ENCODE peak calls at places on chromosomes 11 and 22, in seven cellular contexts. One of them, this sample, is unnamed. For H3K4me1 and H3K79me2, the result is how much of the 10 kb centered on the place peaks cover.

GRCh38 chr11:30983810-30984441 is 385.6 kb downstream of the DCDC1 start:
- DNase-seq in H9: no peak
- DNase-seq in HCT116: no peak
- DNase-seq in mammary epithelial cell: no peak
- DNase-seq in GM23248: no peak
- DNase-seq in OCI-LY7: no peak
- DNase-seq in H1: no peak
- DNase-seq in this sample: no peak

GRCh38 chr11:117993988-117994741 is 8.0 kb downstream of the IL10RA start:
- DNase-seq in H9: no peak
- DNase-seq in HCT116: no peak
- DNase-seq in mammary epithelial cell: no peak
- DNase-seq in GM23248: no peak
- DNase-seq in OCI-LY7: no peak
- DNase-seq in H1: no peak
- DNase-seq in this sample: no peak

GRCh38 chr22:22754961-22755777 is 110.8 kb downstream of the GGTLC2 start:
- DNase-seq in H9: no peak
- DNase-seq in HCT116: no peak
- DNase-seq in mammary epithelial cell: no peak
- DNase-seq in GM23248: no peak
- DNase-seq in OCI-LY7: no peak
- DNase-seq in H1: no peak
- DNase-seq in this sample: no peak

GRCh38 chr22:50267591-50268390 is 2.4 kb downstream of the MAPK11 start:
- DNase-seq in H9: peak
- DNase-seq in HCT116: no peak
- DNase-seq in mammary epithelial cell: peak
- DNase-seq in GM23248: peak
- DNase-seq in OCI-LY7: peak
- DNase-seq in H1: no peak
- DNase-seq in this sample: no peak

GRCh38 chr11:67401495-67402191 is at the start of gene PPP1CA:
- DNase-seq in H9: peak
- DNase-seq in HCT116: peak
- DNase-seq in mammary epithelial cell: peak
- DNase-seq in GM23248: peak
- DNase-seq in OCI-LY7: peak
- DNase-seq in H1: peak
- DNase-seq in this sample: peak

GRCh38 chr11:126189109-126189929 is 22.1 kb downstream of the RPUSD4 start:
- DNase-seq in H9: no peak
- DNase-seq in HCT116: no peak
- DNase-seq in mammary epithelial cell: no peak
- DNase-seq in GM23248: no peak
- DNase-seq in OCI-LY7: peak
- DNase-seq in H1: no peak
- DNase-seq in this sample: no peak

GRCh38 chr22:29524440-29525191 is 28.9 kb downstream of the THOC5 start:
- DNase-seq in H9: peak
- DNase-seq in HCT116: no peak
- DNase-seq in mammary epithelial cell: peak
- DNase-seq in GM23248: peak
- DNase-seq in OCI-LY7: peak
- DNase-seq in H1: peak
- DNase-seq in this sample: peak

GRCh38 chr22:26442086-26442756 is 13.2 kb downstream of the ASPHD2 start:
- DNase-seq in H9: peak
- DNase-seq in HCT116: no peak
- DNase-seq in mammary epithelial cell: no peak
- DNase-seq in GM23248: no peak
- DNase-seq in OCI-LY7: no peak
- DNase-seq in H1: no peak
- DNase-seq in this sample: no peak

GRCh38 chr22:23796461-23796860 is 9.7 kb downstream of the SMARCB1 start:
- DNase-seq in H9: no peak
- DNase-seq in HCT116: no peak
- DNase-seq in mammary epithelial cell: no peak
- DNase-seq in GM23248: no peak
- DNase-seq in OCI-LY7: no peak
- DNase-seq in H1: no peak
- DNase-seq in this sample: no peak

GRCh38 chr22:31176923-31177322 is 16.9 kb downstream of the RNF185 start:
- DNase-seq in H9: no peak
- DNase-seq in HCT116: no peak
- DNase-seq in mammary epithelial cell: no peak
- DNase-seq in GM23248: no peak
- DNase-seq in OCI-LY7: no peak
- DNase-seq in H1: no peak
- DNase-seq in this sample: no peak

GRCh38 chr22:31173386-31174145 is 13.6 kb downstream of the RNF185 start:
- DNase-seq in H9: no peak
- DNase-seq in HCT116: no peak
- DNase-seq in mammary epithelial cell: peak
- DNase-seq in GM23248: peak
- DNase-seq in OCI-LY7: no peak
- DNase-seq in H1: no peak
- DNase-seq in this sample: no peak

GRCh38 chr22:31170971-31171370 is 11.0 kb downstream of the RNF185 start:
- DNase-seq in H9: no peak
- DNase-seq in HCT116: no peak
- DNase-seq in mammary epithelial cell: no peak
- DNase-seq in GM23248: no peak
- DNase-seq in OCI-LY7: no peak
- DNase-seq in H1: no peak
- DNase-seq in this sample: no peak
- H3K27ac ChIP-seq in H9: no peak
- H3K27ac ChIP-seq in HCT116: no peak
- H3K27ac ChIP-seq in mammary epithelial cell: no peak
- H3K27ac ChIP-seq in GM23248: no peak
- H3K27ac ChIP-seq in OCI-LY7: no peak
- H3K27ac ChIP-seq in H1: no peak
- H3K27ac ChIP-seq in this sample: no peak

DNA sequence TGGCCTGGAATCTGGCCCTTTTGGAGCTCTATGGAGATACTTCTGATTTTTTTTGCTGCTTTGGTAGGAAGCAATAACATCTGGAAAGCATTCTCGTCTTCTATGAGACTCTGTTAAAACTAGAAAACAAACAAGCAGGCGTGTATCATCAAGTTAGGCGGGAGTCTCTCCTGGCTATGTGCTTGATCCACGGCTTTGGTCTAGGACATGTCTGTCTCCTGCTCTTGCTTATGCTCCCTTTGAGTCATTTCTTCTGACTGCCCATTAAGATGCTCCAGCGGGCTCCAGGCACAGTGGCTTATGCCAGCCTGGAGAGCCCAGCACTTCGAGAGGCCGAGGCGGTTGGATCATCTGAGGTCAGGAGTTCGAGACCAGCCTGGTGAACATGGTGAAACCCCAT is 121.3 kb upstream of the TTC12 start:
- DNase-seq in H9: no peak
- DNase-seq in HCT116: no peak
- DNase-seq in mammary epithelial cell: no peak
- DNase-seq in GM23248: peak
- DNase-seq in OCI-LY7: no peak
- DNase-seq in H1: no peak
- DNase-seq in this sample: no peak
- H3K4me1 ChIP-seq in H9: under half
- H3K4me1 ChIP-seq in HCT116: under half
- H3K4me1 ChIP-seq in mammary epithelial cell: under half
- H3K4me1 ChIP-seq in GM23248: under half
- H3K4me1 ChIP-seq in OCI-LY7: under half
- H3K4me1 ChIP-seq in H1: under half
- H3K4me1 ChIP-seq in this sample: under half

GRCh38 chr11:75852406-75853017 is 37.5 kb downstream of the UVRAG start:
- DNase-seq in H9: no peak
- DNase-seq in HCT116: no peak
- DNase-seq in mammary epithelial cell: no peak
- DNase-seq in GM23248: peak
- DNase-seq in OCI-LY7: no peak
- DNase-seq in H1: no peak
- DNase-seq in this sample: no peak

GRCh38 chr11:75853971-75854370 is 39.0 kb downstream of the UVRAG start:
- DNase-seq in H9: no peak
- DNase-seq in HCT116: no peak
- DNase-seq in mammary epithelial cell: peak
- DNase-seq in GM23248: no peak
- DNase-seq in OCI-LY7: no peak
- DNase-seq in H1: no peak
- DNase-seq in this sample: no peak

GRCh38 chr11:75851203-75851602 is 36.2 kb downstream of the UVRAG start:
- DNase-seq in H9: no peak
- DNase-seq in HCT116: no peak
- DNase-seq in mammary epithelial cell: no peak
- DNase-seq in GM23248: peak
- DNase-seq in OCI-LY7: no peak
- DNase-seq in H1: no peak
- DNase-seq in this sample: no peak

GRCh38 chr11:75849917-75850316 is 34.9 kb downstream of the UVRAG start:
- DNase-seq in H9: no peak
- DNase-seq in HCT116: no peak
- DNase-seq in mammary epithelial cell: no peak
- DNase-seq in GM23248: no peak
- DNase-seq in OCI-LY7: no peak
- DNase-seq in H1: no peak
- DNase-seq in this sample: no peak

GRCh38 chr11:75850787-75851186 is 35.8 kb downstream of the UVRAG start:
- DNase-seq in H9: no peak
- DNase-seq in HCT116: no peak
- DNase-seq in mammary epithelial cell: no peak
- DNase-seq in GM23248: peak
- DNase-seq in OCI-LY7: no peak
- DNase-seq in H1: no peak
- DNase-seq in this sample: no peak
- H3K79me2 ChIP-seq in H9: under half
- H3K79me2 ChIP-seq in HCT116: under half
- H3K79me2 ChIP-seq in mammary epithelial cell: under half
- H3K79me2 ChIP-seq in GM23248: half or more
- H3K79me2 ChIP-seq in OCI-LY7: half or more
- H3K79me2 ChIP-seq in H1: under half
- H3K79me2 ChIP-seq in this sample: under half

DNA sequence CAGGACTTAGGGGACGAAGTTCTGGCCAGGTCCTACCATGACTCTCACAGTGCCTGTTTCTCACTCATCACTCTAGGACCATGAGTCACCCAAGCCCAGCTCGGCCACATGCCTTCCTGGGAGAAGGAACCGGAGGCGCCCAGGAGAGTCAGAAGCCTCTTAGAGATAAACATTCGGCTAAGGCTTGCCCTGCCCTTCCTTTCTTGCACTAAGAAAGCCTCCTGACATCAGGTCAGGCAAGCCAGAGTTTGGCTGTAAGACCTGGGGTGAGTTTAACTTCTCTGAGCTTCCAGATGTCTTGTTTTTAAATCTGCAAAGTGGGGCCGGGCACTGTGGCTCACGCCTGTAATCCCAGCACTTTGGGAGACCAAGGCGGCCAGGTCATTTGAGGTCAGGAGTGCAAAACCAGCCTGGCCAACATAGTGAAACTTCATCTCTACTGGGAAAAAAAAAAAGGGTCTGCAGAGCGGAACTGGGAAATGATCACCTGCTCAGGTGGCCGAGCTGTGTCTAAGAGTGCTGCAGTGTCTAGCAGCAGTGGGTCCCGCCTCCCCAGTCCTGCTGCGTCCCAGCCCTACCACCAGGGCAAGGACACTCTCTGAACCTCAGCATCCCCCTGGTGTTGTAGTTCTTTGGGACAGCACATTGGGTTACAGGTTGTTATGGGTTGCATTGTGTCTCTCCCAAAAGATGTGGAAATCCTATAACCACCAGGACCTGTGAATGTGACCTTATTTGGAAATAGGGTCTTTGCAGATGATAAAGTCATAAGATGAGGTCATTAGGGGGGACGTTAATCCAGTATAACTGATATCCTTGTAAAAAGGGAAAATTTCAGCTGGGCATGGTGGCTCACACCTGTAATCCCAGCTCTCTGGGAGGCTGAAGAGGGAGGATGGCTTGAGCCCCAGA is 1.8 kb upstream of the CARS1 start:
- DNase-seq in H9: peak
- DNase-seq in HCT116: no peak
- DNase-seq in mammary epithelial cell: peak
- DNase-seq in GM23248: peak
- DNase-seq in OCI-LY7: peak
- DNase-seq in H1: no peak
- DNase-seq in this sample: peak
- H3K27ac ChIP-seq in H9: no peak
- H3K27ac ChIP-seq in HCT116: peak
- H3K27ac ChIP-seq in mammary epithelial cell: no peak
- H3K27ac ChIP-seq in GM23248: peak
- H3K27ac ChIP-seq in OCI-LY7: no peak
- H3K27ac ChIP-seq in H1: no peak
- H3K27ac ChIP-seq in this sample: peak

DNA sequence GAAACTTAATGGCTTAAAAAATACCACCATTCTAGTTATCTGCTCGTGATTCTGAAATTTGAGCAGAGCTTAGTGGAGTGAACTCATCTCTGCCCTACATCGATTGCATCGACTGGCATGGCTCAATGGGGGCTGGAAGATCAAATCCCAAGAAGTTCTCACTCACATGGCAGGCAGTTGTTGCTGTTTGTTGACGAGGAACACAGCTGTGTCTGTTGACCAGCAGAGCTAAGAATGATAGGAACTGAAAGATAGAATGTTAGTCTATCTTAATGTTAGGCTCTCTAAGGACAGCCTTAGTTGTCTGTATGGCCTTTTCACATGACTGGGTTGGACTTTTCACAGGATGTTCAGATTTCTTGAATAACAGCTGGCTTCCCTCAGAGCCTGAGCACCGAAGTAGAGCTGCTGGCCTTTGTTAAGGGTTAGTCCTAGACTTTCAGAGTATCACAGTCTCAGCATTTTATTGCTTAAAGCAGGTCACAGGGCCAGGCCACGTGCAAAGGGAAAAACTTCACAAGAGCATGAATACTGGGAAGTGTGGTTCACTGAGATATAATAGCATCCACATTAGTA is 31.6 kb upstream of the IZUMO1R start:
- DNase-seq in H9: no peak
- DNase-seq in HCT116: no peak
- DNase-seq in mammary epithelial cell: no peak
- DNase-seq in GM23248: no peak
- DNase-seq in OCI-LY7: no peak
- DNase-seq in H1: no peak
- DNase-seq in this sample: no peak
- H3K4me1 ChIP-seq in H9: under half
- H3K4me1 ChIP-seq in HCT116: under half
- H3K4me1 ChIP-seq in mammary epithelial cell: under half
- H3K4me1 ChIP-seq in GM23248: under half
- H3K4me1 ChIP-seq in OCI-LY7: under half
- H3K4me1 ChIP-seq in H1: under half
- H3K4me1 ChIP-seq in this sample: under half

GRCh38 chr22:35592418-35592967 is 24.6 kb downstream of the MB start:
- DNase-seq in H9: no peak
- DNase-seq in HCT116: no peak
- DNase-seq in mammary epithelial cell: no peak
- DNase-seq in GM23248: no peak
- DNase-seq in OCI-LY7: no peak
- DNase-seq in H1: no peak
- DNase-seq in this sample: no peak
- H3K79me2 ChIP-seq in H9: under half
- H3K79me2 ChIP-seq in HCT116: under half
- H3K79me2 ChIP-seq in mammary epithelial cell: under half
- H3K79me2 ChIP-seq in GM23248: under half
- H3K79me2 ChIP-seq in OCI-LY7: under half
- H3K79me2 ChIP-seq in H1: under half
- H3K79me2 ChIP-seq in this sample: under half

GRCh38 chr22:44330727-44331660 is 18.2 kb upstream of the SHISAL1 start:
- DNase-seq in H9: peak
- DNase-seq in HCT116: no peak
- DNase-seq in mammary epithelial cell: no peak
- DNase-seq in GM23248: peak
- DNase-seq in OCI-LY7: no peak
- DNase-seq in H1: no peak
- DNase-seq in this sample: no peak
- H3K27ac ChIP-seq in H9: no peak
- H3K27ac ChIP-seq in HCT116: no peak
- H3K27ac ChIP-seq in mammary epithelial cell: no peak
- H3K27ac ChIP-seq in GM23248: no peak
- H3K27ac ChIP-seq in OCI-LY7: no peak
- H3K27ac ChIP-seq in H1: no peak
- H3K27ac ChIP-seq in this sample: no peak

This sample was measured in PC-9.